ENCODE peak calls at places on chromosomes 16 and 17, in six cellular contexts. Y is A549; S is OCI-LY7; H is CD8-positive, alpha-beta T cell; R is HCT116; M is tibial artery. U is an unnamed sample.

GRCh38 chr17:69608808-69609494 is 194.5 kb downstream of the MAP2K6 start:
- DNase-seq in Y (no peak), M (peak; percentile 63), H (no peak), S (no peak), R (no peak), U (no peak)

GRCh38 chr16:51666074-51666473 is 515.0 kb upstream of the SALL1 start:
- DNase-seq in S (no peak), R (no peak), M (no peak), H (no peak), Y (no peak), U (no peak)

GRCh38 chr16:23362460-23363317 is 60.6 kb downstream of the SCNN1B start:
- DNase-seq in R (no peak), H (no peak), M (no peak), Y (no peak), S (no peak), U (no peak)

GRCh38 chr17:4513113-4514032 is 14.7 kb downstream of the SPNS2 start:
- DNase-seq in Y (no peak), M (no peak), H (no peak), R (no peak), S (no peak), U (no peak)

GRCh38 chr16:3514621-3515020 is 13.8 kb downstream of the CLUAP1 start:
- DNase-seq in S (no peak), Y (no peak), M (no peak), H (no peak), R (no peak), U (no peak)

GRCh38 chr17:51085150-51085805 is 35.4 kb downstream of the SPAG9 start:
- DNase-seq in Y (no peak), M (no peak), R (no peak), H (no peak), S (no peak), U (no peak)

GRCh38 chr17:32319548-32319905 is 22.4 kb downstream of the C17orf75 start:
- DNase-seq in Y (peak; percentile 88), H (peak; percentile 78), R (peak; percentile 38), M (peak; percentile 82), S (peak; percentile 82), U (peak; percentile 81)

GRCh38 chr17:82330322-82331239 is 3.0 kb downstream of the SECTM1 start:
- DNase-seq in H (no peak), Y (no peak), M (no peak), R (no peak), S (peak; percentile 63), U (peak; percentile 37)

GRCh38 chr16:67882374-67883145 is 2.1 kb upstream of the NRN1L start:
- DNase-seq in R (no peak), H (no peak), M (no peak), S (no peak), Y (no peak), U (no peak)

GRCh38 chr16:22843122-22843521 is 29.2 kb downstream of the HS3ST2 start:
- DNase-seq in S (no peak), H (no peak), Y (no peak), R (no peak), M (no peak), U (no peak)

GRCh38 chr17:13776027-13776551 is 174.4 kb upstream of the HS3ST3A1 start:
- DNase-seq in S (no peak), M (no peak), H (no peak), R (no peak), Y (no peak), U (no peak)

GRCh38 chr17:32504166-32504990 is 17.6 kb downstream of the CDK5R1 start:
- DNase-seq in S (no peak), R (no peak), Y (no peak), H (peak; percentile 30), M (no peak), U (no peak)

GRCh38 chr17:1030684-1031557 is 34.0 kb downstream of the TIMM22 start:
- DNase-seq in Y (no peak), R (no peak), H (no peak), M (peak; percentile 83), S (no peak), U (no peak)

GRCh38 chr16:54062361-54063346 is 223.9 kb downstream of the IRX3 start:
- DNase-seq in S (no peak), R (no peak), H (no peak), Y (no peak), M (no peak), U (no peak)

GRCh38 chr17:17060001-17060929 is 18.0 kb downstream of the MPRIP start:
- DNase-seq in Y (no peak), R (no peak), S (no peak), H (no peak), M (peak; percentile 55), U (no peak)

GRCh38 chr17:64153565-64153964 is 23.6 kb upstream of the ERN1 start:
- DNase-seq in H (no peak), S (no peak), Y (no peak), M (no peak), R (no peak), U (no peak)

GRCh38 chr17:64152428-64153125 is 22.6 kb upstream of the ERN1 start:
- DNase-seq in S (no peak), R (no peak), Y (no peak), H (no peak), M (no peak), U (no peak)

GRCh38 chr17:64155751-64156544 is 26.0 kb upstream of the ERN1 start:
- DNase-seq in R (no peak), Y (no peak), S (no peak), H (no peak), M (no peak), U (no peak)

GRCh38 chr17:64155090-64155630 is 25.2 kb upstream of the ERN1 start:
- DNase-seq in M (no peak), R (no peak), H (no peak), Y (no peak), S (no peak), U (no peak)

DNA sequence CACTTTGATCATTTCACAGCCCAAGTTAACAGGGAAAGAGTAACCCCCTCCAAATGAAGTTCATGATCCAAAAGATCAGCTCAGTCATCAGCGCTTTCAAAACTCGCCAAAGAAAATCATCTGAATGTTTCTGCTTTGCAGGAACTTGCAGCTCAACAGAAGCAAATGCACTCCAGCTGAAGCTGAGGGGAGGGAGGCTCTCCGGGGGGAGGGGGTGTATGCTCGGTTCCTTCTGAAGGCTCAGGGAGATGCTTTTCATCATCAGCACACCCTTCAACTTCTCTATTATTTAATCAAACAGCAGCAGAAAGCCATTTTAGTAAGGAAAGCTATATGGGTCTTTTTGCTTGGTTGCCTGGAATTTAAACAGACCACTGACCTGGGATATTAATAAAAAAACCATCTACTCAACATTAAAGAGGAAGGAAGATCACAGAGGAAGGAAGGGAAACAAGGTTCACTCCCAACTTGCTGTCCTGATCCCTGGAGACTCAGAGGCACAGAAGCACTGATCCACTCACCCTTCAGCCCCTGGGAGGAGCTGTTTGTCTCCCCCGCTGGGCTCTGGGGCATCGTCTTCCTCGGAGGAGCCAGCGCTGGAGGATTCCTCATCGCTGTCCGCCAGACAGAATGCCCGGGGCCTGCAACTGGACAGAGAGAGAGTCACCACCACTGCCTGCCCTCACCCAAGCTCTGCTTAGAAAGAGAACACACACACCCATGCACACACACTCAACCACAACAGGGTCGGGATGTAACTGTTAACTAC is 24.6 kb upstream of the ERN1 start:
- DNase-seq in S (no peak), M (peak; percentile 61), H (no peak), R (no peak), Y (no peak), U (peak; percentile 64)
- H3K27ac ChIP-seq in S (no peak overlapping the region), M (no peak overlapping the region), H (no peak overlapping the region), R (no peak overlapping the region), Y (no peak overlapping the region), U (no peak overlapping the region)

GRCh38 chr17:8162997-8163977 is 539 bp upstream of the VAMP2 start:
- DNase-seq in Y (peak; percentile 46), H (no peak), M (peak; percentile 77), R (no peak), S (no peak), U (no peak)

GRCh38 chr17:8163978-8164814 is 1.4 kb upstream of the VAMP2 start:
- DNase-seq in R (no peak), S (peak; percentile 62), M (peak; percentile 87), H (peak; percentile 82), Y (peak; percentile 48), U (no peak)

GRCh38 chr17:8164815-8165131 is 2.0 kb upstream of the VAMP2 start:
- DNase-seq in H (no peak), S (no peak), Y (no peak), M (no peak), R (no peak), U (no peak)

GRCh38 chr17:8167526-8167925 is 4.8 kb upstream of the VAMP2 start:
- DNase-seq in S (no peak), M (no peak), H (no peak), Y (no peak), R (no peak), U (no peak)

DNA sequence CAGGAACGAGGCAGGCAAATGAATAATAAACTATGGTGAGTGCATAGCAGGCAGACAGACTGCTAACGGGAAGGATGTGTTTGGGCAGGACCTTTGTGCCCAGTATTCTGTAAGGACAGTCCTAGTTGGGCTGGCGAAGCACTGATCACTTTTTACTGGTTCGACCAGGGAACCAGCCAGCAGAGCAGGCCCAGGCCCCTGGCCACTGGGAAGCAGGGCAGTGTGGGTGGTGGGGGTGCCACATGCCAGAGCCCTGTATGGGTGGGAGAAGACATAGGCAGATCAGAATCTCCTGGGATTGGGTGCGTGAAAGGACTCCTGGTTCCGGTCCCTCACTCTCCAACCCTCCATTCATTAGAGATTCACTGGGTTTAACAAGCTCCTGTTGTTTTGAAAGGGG is 4.0 kb upstream of the VAMP2 start:
- DNase-seq in H (no peak), S (no peak), M (no peak), R (no peak), Y (no peak), U (no peak)
- H3K27ac ChIP-seq in H (no peak overlapping the region), S (no peak overlapping the region), M (no peak overlapping the region), R (no peak overlapping the region), Y (no peak overlapping the region), U (no peak overlapping the region)

GRCh38 chr17:42406602-42407288 is 16.3 kb downstream of the CAVIN1 start:
- DNase-seq in M (no peak), R (no peak), H (no peak), Y (no peak), S (no peak), U (no peak)
- H3K27ac ChIP-seq in M (peak overlapping the region; percentile 100), R (peak overlapping the region; percentile 3), H (no peak overlapping the region), Y (peak overlapping the region; percentile 15), S (no peak overlapping the region), U (no peak overlapping the region)

GRCh38 chr16:85550422-85551318 is 62.5 kb upstream of the GSE1 start:
- DNase-seq in H (no peak), Y (no peak), R (no peak), S (no peak), M (no peak), U (no peak)
- H3K27ac ChIP-seq in H (no peak overlapping the region), Y (no peak overlapping the region), R (no peak overlapping the region), S (no peak overlapping the region), M (peak overlapping the region; percentile 31), U (no peak overlapping the region)

U was measured in HL-60.